ENCODE peak calls at places on chromosomes 16 and 17, in six cellular contexts. L is thyroid gland, D is hepatocyte, B is epithelial cell of esophagus, O is AG04450, G is AG04449. W is an unnamed sample.

GRCh38 chr17:45386180-45386579 is 46.5 kb downstream of the ARHGAP27 start:
- DNase-seq in B (no peak), G (no peak), D (no peak), O (no peak), L (no peak), W (no peak)

GRCh38 chr16:24652209-24652712 is 77.2 kb upstream of the TNRC6A start:
- DNase-seq in B (no peak), L (no peak), D (no peak), G (no peak), O (no peak), W (no peak)

GRCh38 chr16:35691057-35691456 is 2231.6 kb downstream of the TP53TG3F start:
- DNase-seq in B (no peak), D (no peak), L (no peak), G (no peak), O (no peak), W (no peak)

GRCh38 chr17:73795730-73796129 is 151.5 kb upstream of the SDK2 start:
- DNase-seq in D (peak; percentile 48), O (no peak), B (no peak), G (no peak), L (no peak), W (no peak)

GRCh38 chr16:3094289-3095027 is 4.6 kb downstream of the ZSCAN10 start:
- DNase-seq in B (peak; percentile 61), D (no peak), G (no peak), O (no peak), L (no peak), W (peak; percentile 24)

GRCh38 chr16:3696425-3697218 is 20.7 kb downstream of the TRAP1 start:
- DNase-seq in D (peak; percentile 62), B (no peak), O (peak; percentile 71), G (peak; percentile 89), L (no peak), W (no peak)

GRCh38 chr16:27700596-27700995 is 150.7 kb downstream of the KATNIP start:
- DNase-seq in G (no peak), L (peak; percentile 94), D (no peak), B (no peak), O (no peak), W (no peak)

GRCh38 chr17:7897090-7897489 is 8.5 kb downstream of the CHD3 start:
- DNase-seq in L (no peak), O (no peak), D (no peak), B (no peak), G (no peak), W (no peak)

GRCh38 chr17:3796110-3796821 is 4.7 kb downstream of the ITGAE start:
- DNase-seq in L (peak; percentile 25), G (no peak), O (no peak), D (no peak), B (no peak), W (peak; percentile 73)

GRCh38 chr17:61065263-61065773 is 334.3 kb upstream of the TBX2 start:
- DNase-seq in L (no peak), D (peak; percentile 34), G (no peak), O (no peak), B (no peak), W (no peak)

GRCh38 chr16:29154676-29155121 is 169.8 kb downstream of the LAT start:
- DNase-seq in G (no peak), O (peak; percentile 61), B (no peak), D (no peak), L (no peak), W (no peak)

GRCh38 chr17:76707985-76708807 is 2.6 kb downstream of the MXRA7 start:
- DNase-seq in G (no peak), B (no peak), O (no peak), L (peak; percentile 35), D (no peak), W (no peak)
- H3K4me3 ChIP-seq in G (peak overlapping the region; percentile 92), B (no peak overlapping the region), O (peak overlapping the region; percentile 88), L (no peak overlapping the region), D (no peak overlapping the region), W (no peak overlapping the region)

GRCh38 chr17:10115536-10115932 is 82.9 kb downstream of the GAS7 start:
- DNase-seq in L (no peak), B (no peak), D (no peak), G (no peak), O (no peak), W (no peak)
- H3K4me3 ChIP-seq in L (no peak overlapping the region), B (no peak overlapping the region), D (no peak overlapping the region), G (no peak overlapping the region), O (no peak overlapping the region), W (no peak overlapping the region)

DNA sequence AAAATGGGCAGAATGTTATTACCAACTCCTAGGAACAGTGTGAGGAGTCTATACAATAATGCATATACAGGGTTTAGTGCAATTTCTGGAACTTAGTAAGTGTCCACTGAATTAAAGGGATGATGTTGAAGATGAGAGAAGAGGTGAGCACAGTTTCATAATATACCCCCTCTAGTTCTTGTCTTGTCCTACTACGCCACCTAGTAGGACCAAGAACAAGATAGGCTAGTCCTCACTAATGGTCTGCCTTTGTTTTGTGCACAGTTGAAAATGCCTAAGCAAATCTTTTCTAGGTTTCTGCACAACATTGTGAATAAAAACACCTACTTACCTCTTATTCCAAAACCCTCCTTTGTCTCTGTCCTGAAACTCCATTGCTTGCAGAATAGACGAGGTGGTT is 670.2 kb downstream of the CDH8 start:
- DNase-seq in B (no peak), G (no peak), O (no peak), D (no peak), L (no peak), W (no peak)
- H3K4me3 ChIP-seq in B (no peak overlapping the region), G (no peak overlapping the region), O (no peak overlapping the region), D (no peak overlapping the region), L (no peak overlapping the region), W (no peak overlapping the region)

DNA sequence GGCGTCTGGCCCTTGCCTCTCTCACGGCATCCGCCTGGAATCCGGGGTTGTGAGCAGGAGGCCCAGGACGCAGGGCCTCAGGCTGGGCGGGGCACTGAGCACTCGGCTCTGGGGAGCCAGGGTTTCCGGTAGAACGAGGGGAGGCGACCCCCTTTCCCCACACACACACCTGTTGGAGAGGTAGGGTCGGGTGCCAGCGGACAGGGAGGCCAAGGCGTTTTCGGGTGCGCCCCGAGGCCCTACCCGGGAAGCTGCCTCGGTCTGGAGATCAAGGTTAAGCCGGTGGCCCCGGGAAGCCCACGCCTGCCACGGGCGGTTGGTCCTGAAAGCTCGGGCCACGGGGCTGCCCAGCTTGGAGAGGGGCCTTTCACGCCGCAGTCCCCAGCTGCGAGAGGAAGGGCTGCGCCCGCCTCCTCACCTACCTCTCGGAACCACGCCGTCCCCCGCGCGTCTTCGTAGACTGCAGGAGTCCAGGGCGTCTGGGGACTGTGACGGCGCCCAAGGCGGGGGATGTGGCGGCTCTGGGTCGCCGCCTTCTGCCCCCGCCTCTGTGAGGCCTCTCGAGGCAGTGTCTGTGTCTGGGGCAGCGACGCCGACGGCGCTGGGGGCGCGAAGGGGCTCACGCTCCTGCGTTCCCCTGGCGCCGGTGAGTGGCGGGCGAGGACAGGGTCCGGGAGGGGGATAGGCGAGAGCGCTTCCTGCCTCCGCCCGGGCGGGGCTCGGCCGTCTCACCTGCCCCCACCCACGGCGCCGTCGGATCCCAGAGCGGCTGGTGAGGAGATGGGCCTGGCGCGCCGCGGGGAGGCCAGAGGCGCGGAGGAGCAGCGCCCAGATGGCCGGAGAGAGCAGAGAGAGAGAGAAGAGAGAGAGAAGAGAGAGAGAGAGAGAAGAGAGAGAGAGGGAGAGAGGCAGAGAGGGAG is 20.3 kb upstream of the HOXB9 start:
- DNase-seq in B (no peak), G (no peak), O (no peak), L (no peak), D (no peak), W (no peak)
- H3K4me3 ChIP-seq in B (no peak overlapping the region), G (peak overlapping the region; percentile 3), O (no peak overlapping the region), L (no peak overlapping the region), D (no peak overlapping the region), W (peak overlapping the region; percentile 57)

DNA sequence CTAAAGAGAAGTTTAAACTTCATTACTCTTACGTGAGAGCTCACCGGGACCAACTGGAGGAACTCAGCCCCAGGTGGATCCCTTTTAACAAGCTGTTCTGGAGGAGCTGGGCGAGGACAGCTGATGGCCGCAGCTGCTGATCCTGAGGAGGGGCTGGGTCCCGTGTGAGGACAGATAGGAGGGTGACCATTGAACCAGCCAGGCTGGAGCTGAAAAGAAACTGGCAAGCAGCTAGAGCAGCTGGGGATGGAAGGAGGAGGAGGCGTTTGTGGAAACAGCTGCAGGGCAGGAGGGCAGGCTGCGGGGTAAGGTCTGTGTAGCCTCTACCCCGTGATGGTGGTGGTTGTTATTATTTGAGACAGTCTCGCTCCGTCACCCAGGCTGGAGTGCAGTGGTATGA is 119.5 kb downstream of the AATF start:
- DNase-seq in G (no peak), B (no peak), O (peak; percentile 11), D (no peak), L (no peak), W (no peak)
- H3K4me3 ChIP-seq in G (no peak overlapping the region), B (no peak overlapping the region), O (peak overlapping the region; percentile 4), D (no peak overlapping the region), L (no peak overlapping the region), W (no peak overlapping the region)

DNA sequence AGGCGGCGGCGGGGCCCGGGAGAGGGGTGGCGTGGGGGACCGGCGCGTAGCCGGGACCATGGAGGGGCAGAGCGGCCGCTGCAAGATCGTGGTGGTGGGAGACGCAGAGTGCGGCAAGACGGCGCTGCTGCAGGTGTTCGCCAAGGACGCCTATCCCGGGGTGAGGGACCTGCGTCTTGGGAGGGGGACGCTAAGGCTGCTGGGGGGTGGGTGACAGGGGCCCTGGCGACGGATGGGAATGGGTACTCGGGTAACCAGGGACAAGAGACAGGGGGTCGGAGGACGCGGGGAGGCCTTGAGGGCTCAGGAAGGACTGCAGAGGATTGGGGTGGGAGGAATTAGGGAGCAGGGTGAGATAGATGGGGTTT is 243 bp downstream of the RND2 start:
- DNase-seq in O (no peak), B (no peak), D (no peak), G (no peak), L (no peak), W (no peak)
- H3K4me3 ChIP-seq in O (peak overlapping the region; percentile 60), B (peak overlapping the region; percentile 21), D (peak overlapping the region; percentile 23), G (peak overlapping the region; percentile 49), L (no peak overlapping the region), W (peak overlapping the region; percentile 38)